ENCODE peak calls at places on chromosomes 7 and 10, in six cellular contexts. A is endothelial cell, U is Right ventricle myocardium superior, R is NCI-H1436, C is IMR-90, H is NCI-H510A treated with DMSO at 0.1 percent for 48 hours. M is an unnamed sample.

GRCh38 chr10:76874896-76875295 is 762.7 kb downstream of the KCNMA1 start:
- DNase-seq in A (no peak), U (no peak), R (no peak), C (no peak), H (no peak), M (no peak)

GRCh38 chr7:73443543-73444255 is 10.1 kb downstream of the FZD9 start:
- DNase-seq in A (no peak), U (no peak), R (no peak), C (no peak), H (no peak), M (no peak)

GRCh38 chr10:78556700-78557432 is 511.9 kb upstream of the ZMIZ1 start:
- DNase-seq in A (no peak), U (no peak), R (no peak), C (no peak), H (no peak), M (no peak)

GRCh38 chr7:38463277-38464224 is 167.6 kb downstream of the AMPH start:
- DNase-seq in A (no peak), U (peak; percentile 52), R (no peak), C (peak; percentile 77), H (no peak), M (no peak)

GRCh38 chr10:49418328-49418727 is 22.4 kb upstream of the DRGX start:
- DNase-seq in A (no peak), U (no peak), R (no peak), C (no peak), H (no peak), M (no peak)

GRCh38 chr10:43238462-43238861 is 28.4 kb downstream of the RASGEF1A start:
- DNase-seq in A (no peak), U (peak; percentile 17), R (no peak), C (no peak), H (no peak), M (no peak)

GRCh38 chr7:102456327-102456726 is 8.3 kb downstream of the ALKBH4 start:
- DNase-seq in A (no peak), U (no peak), R (no peak), C (peak; percentile 72), H (no peak), M (no peak)

GRCh38 chr7:152383341-152384234 is 52.2 kb downstream of the KMT2C start:
- DNase-seq in A (no peak), U (no peak), R (no peak), C (peak; percentile 95), H (no peak), M (no peak)

GRCh38 chr7:110604206-110604605 is 486.7 kb upstream of the LRRN3 start:
- DNase-seq in A (no peak), U (no peak), R (no peak), C (no peak), H (no peak), M (no peak)

GRCh38 chr10:30270247-30270646 is 78.8 kb downstream of the MTPAP start:
- DNase-seq in A (no peak), U (no peak), R (no peak), C (peak; percentile 13), H (no peak), M (no peak)

GRCh38 chr7:42876182-42877068 is 35.4 kb downstream of the C7orf25 start:
- DNase-seq in A (peak; percentile 67), U (no peak), R (peak; percentile 13), C (peak; percentile 51), H (peak; percentile 8), M (peak; percentile 37)

GRCh38 chr7:127437241-127437640 is 44.7 kb upstream of the ZNF800 start:
- DNase-seq in A (no peak), U (no peak), R (no peak), C (no peak), H (no peak), M (no peak)

GRCh38 chr7:70788276-70788675 is 343.7 kb upstream of the GALNT17 start:
- DNase-seq in A (no peak), U (no peak), R (no peak), C (no peak), H (no peak), M (no peak)

GRCh38 chr10:80041162-80041561 is 37.3 kb upstream of the TMEM254 start:
- DNase-seq in A (no peak), U (no peak), R (no peak), C (no peak), H (no peak), M (no peak)

GRCh38 chr10:124354411-124355382 is 64.0 kb downstream of the OAT start:
- DNase-seq in A (no peak), U (peak; percentile 83), R (peak; percentile 92), C (peak; percentile 38), H (peak; percentile 82), M (peak; percentile 60)

GRCh38 chr7:100895956-100896742 is 461 bp upstream of the ACHE start:
- DNase-seq in A (no peak), U (no peak), R (no peak), C (no peak), H (no peak), M (peak; percentile 78)

GRCh38 chr10:122706467-122706866 is 6.8 kb upstream of the C10orf120 start:
- DNase-seq in A (no peak), U (no peak), R (no peak), C (no peak), H (no peak), M (no peak)

GRCh38 chr10:26367771-26368170 is 70.4 kb upstream of the APBB1IP start:
- DNase-seq in A (peak; percentile 68), U (no peak), R (no peak), C (no peak), H (no peak), M (peak; percentile 12)

GRCh38 chr10:87000491-87000890 is 19.6 kb upstream of the FAM25A start:
- DNase-seq in A (no peak), U (no peak), R (no peak), C (peak; percentile 44), H (no peak), M (no peak)

GRCh38 chr10:120949511-120950102 is 98.4 kb downstream of the WDR11 start:
- DNase-seq in A (peak; percentile 19), U (no peak), R (no peak), C (no peak), H (no peak), M (no peak)

GRCh38 chr7:1141651-1142050 is 18.3 kb downstream of the ZFAND2A start:
- DNase-seq in A (no peak), U (no peak), R (no peak), C (no peak), H (no peak), M (no peak)

GRCh38 chr7:107939472-107940145 is 48.6 kb downstream of the DLD start:
- DNase-seq in A (no peak), U (peak; percentile 79), R (no peak), C (peak; percentile 88), H (no peak), M (no peak)

GRCh38 chr7:70377957-70378356 is 754.0 kb upstream of the GALNT17 start:
- DNase-seq in A (no peak), U (no peak), R (no peak), C (no peak), H (no peak), M (no peak)

GRCh38 chr10:129768437-129769355 is 195.4 kb downstream of the EBF3 start:
- DNase-seq in A (peak; percentile 57), U (no peak), R (peak; percentile 34), C (no peak), H (no peak), M (no peak)

GRCh38 chr7:3289996-3290395 is 11.1 kb upstream of the SDK1 start:
- DNase-seq in A (no peak), U (no peak), R (no peak), C (peak; percentile 56), H (no peak), M (no peak)

GRCh38 chr7:86094166-86094669 is 549.5 kb upstream of the GRM3 start:
- DNase-seq in A (no peak), U (no peak), R (no peak), C (no peak), H (no peak), M (no peak)

GRCh38 chr7:18202315-18203045 is 174.8 kb upstream of the PRPS1L1 start:
- DNase-seq in A (no peak), U (no peak), R (no peak), C (no peak), H (peak; percentile 8), M (no peak)

GRCh38 chr10:16915308-16915707 is 98.1 kb upstream of the RSU1 start:
- DNase-seq in A (no peak), U (no peak), R (no peak), C (no peak), H (no peak), M (no peak)

GRCh38 chr10:59856104-59856503 is 50.3 kb downstream of the CCDC6 start:
- DNase-seq in A (no peak), U (no peak), R (no peak), C (no peak), H (no peak), M (no peak)

GRCh38 chr7:128710391-128710930 is 28.7 kb upstream of the CALU start:
- DNase-seq in A (no peak), U (no peak), R (no peak), C (no peak), H (no peak), M (no peak)

GRCh38 chr10:68666280-68666760 is 54.7 kb upstream of the CCAR1 start:
- DNase-seq in A (no peak), U (no peak), R (no peak), C (peak; percentile 95), H (no peak), M (no peak)

GRCh38 chr7:105488219-105488571 is 33.9 kb downstream of the PUS7 start:
- DNase-seq in A (no peak), U (no peak), R (no peak), C (no peak), H (no peak), M (no peak)

GRCh38 chr7:72219500-72219899 is 192.6 kb downstream of the CALN1 start:
- DNase-seq in A (no peak), U (no peak), R (no peak), C (no peak), H (no peak), M (no peak)

GRCh38 chr7:5459084-5459483 is 35.5 kb upstream of the TNRC18 start:
- DNase-seq in A (no peak), U (no peak), R (no peak), C (no peak), H (no peak), M (no peak)

GRCh38 chr10:18683427-18683826 is 24.2 kb downstream of the ARL5B start:
- DNase-seq in A (no peak), U (no peak), R (no peak), C (peak; percentile 82), H (no peak), M (no peak)

GRCh38 chr10:89651205-89651915 is 6.3 kb upstream of the PANK1 start:
- DNase-seq in A (no peak), U (no peak), R (no peak), C (no peak), H (no peak), M (no peak)

GRCh38 chr7:133253522-133253882 is 624 bp downstream of the EXOC4 start:
- DNase-seq in A (peak; percentile 5), U (no peak), R (no peak), C (peak; percentile 10), H (no peak), M (peak; percentile 28)

GRCh38 chr7:18352339-18353255 is 143.0 kb upstream of the HDAC9 start:
- DNase-seq in A (peak; percentile 60), U (no peak), R (peak; percentile 45), C (peak; percentile 81), H (peak; percentile 47), M (peak; percentile 57)

M was measured in retina.